ENCODE peak calls at places on chromosomes 3 and 15, in four cellular contexts. One of them, this sample, is unnamed.
A peak's percentile ranks its signal among the peaks of the same experiment; 100 is the strongest.

GRCh38 chr3:4741404-4742307 is 237.6 kb upstream of the BHLHE40 start:
- DNase-seq in bronchial epithelial cell: peak; percentile 98
- DNase-seq in fibroblast of lung: peak; percentile 99
- DNase-seq in lower lobe of right lung: no peak
- DNase-seq in this sample: peak; percentile 97

GRCh38 chr3:177177670-177178295 is 19.5 kb downstream of the TBL1XR1 start:
- DNase-seq in lower lobe of right lung: no peak
- DNase-seq in bronchial epithelial cell: peak; percentile 89
- DNase-seq in fibroblast of lung: no peak
- DNase-seq in this sample: peak; percentile 85

GRCh38 chr3:38005076-38006020 is 14.8 kb downstream of the VILL start:
- DNase-seq in fibroblast of lung: peak; percentile 29
- DNase-seq in bronchial epithelial cell: no peak
- DNase-seq in lower lobe of right lung: peak; percentile 46
- DNase-seq in this sample: no peak

GRCh38 chr3:105369501-105370371 is 3.0 kb downstream of the ALCAM start:
- DNase-seq in fibroblast of lung: peak; percentile 75
- DNase-seq in lower lobe of right lung: peak; percentile 82
- DNase-seq in bronchial epithelial cell: peak; percentile 67
- DNase-seq in this sample: peak; percentile 68

GRCh38 chr15:90419202-90419601 is 31.2 kb downstream of the IQGAP1 start:
- DNase-seq in bronchial epithelial cell: peak; percentile 32
- DNase-seq in lower lobe of right lung: no peak
- DNase-seq in fibroblast of lung: no peak
- DNase-seq in this sample: no peak

GRCh38 chr15:45441686-45442085 is 63.3 kb upstream of the GATM start:
- DNase-seq in fibroblast of lung: no peak
- DNase-seq in bronchial epithelial cell: no peak
- DNase-seq in lower lobe of right lung: peak; percentile 56
- DNase-seq in this sample: no peak

GRCh38 chr3:152737021-152737908 is 97.7 kb upstream of the P2RY1 start:
- DNase-seq in bronchial epithelial cell: peak; percentile 90
- DNase-seq in fibroblast of lung: peak; percentile 85
- DNase-seq in lower lobe of right lung: no peak
- DNase-seq in this sample: peak; percentile 90

GRCh38 chr3:9135930-9136525 is 113.4 kb downstream of the SRGAP3 start:
- DNase-seq in lower lobe of right lung: no peak
- DNase-seq in fibroblast of lung: no peak
- DNase-seq in bronchial epithelial cell: no peak
- DNase-seq in this sample: no peak

GRCh38 chr3:125055913-125056705 is at the start of gene HEG1:
- DNase-seq in fibroblast of lung: peak; percentile 84
- DNase-seq in bronchial epithelial cell: peak; percentile 37
- DNase-seq in lower lobe of right lung: peak; percentile 91
- DNase-seq in this sample: peak; percentile 75

GRCh38 chr15:76035593-76035992 is 23.4 kb upstream of the NRG4 start:
- DNase-seq in fibroblast of lung: no peak
- DNase-seq in lower lobe of right lung: no peak
- DNase-seq in bronchial epithelial cell: no peak
- DNase-seq in this sample: no peak

GRCh38 chr3:38353151-38353550 is 6.6 kb downstream of the XYLB start:
- DNase-seq in fibroblast of lung: peak; percentile 23
- DNase-seq in lower lobe of right lung: no peak
- DNase-seq in bronchial epithelial cell: no peak
- DNase-seq in this sample: peak; percentile 37

GRCh38 chr3:11541321-11542303 is 102.1 kb downstream of the VGLL4 start:
- DNase-seq in fibroblast of lung: no peak
- DNase-seq in lower lobe of right lung: no peak
- DNase-seq in bronchial epithelial cell: no peak
- DNase-seq in this sample: no peak

GRCh38 chr3:35296533-35296932 is 342.8 kb upstream of the ARPP21 start:
- DNase-seq in lower lobe of right lung: no peak
- DNase-seq in fibroblast of lung: peak; percentile 2
- DNase-seq in bronchial epithelial cell: no peak
- DNase-seq in this sample: no peak

GRCh38 chr3:47227678-47228077 is 54.9 kb downstream of the KIF9 start:
- DNase-seq in fibroblast of lung: no peak
- DNase-seq in bronchial epithelial cell: no peak
- DNase-seq in lower lobe of right lung: peak; percentile 49
- DNase-seq in this sample: no peak

GRCh38 chr3:63960048-63960711 is 48.0 kb upstream of the SCAANT1 start:
- DNase-seq in lower lobe of right lung: no peak
- DNase-seq in bronchial epithelial cell: peak; percentile 80
- DNase-seq in fibroblast of lung: peak; percentile 78
- DNase-seq in this sample: peak; percentile 80

GRCh38 chr15:88191806-88192165 is 64.8 kb downstream of the NTRK3 start:
- DNase-seq in fibroblast of lung: no peak
- DNase-seq in bronchial epithelial cell: no peak
- DNase-seq in lower lobe of right lung: no peak
- DNase-seq in this sample: no peak

GRCh38 chr15:59165726-59166125 is 40.9 kb upstream of the LDHAL6B start:
- DNase-seq in lower lobe of right lung: no peak
- DNase-seq in bronchial epithelial cell: peak; percentile 95
- DNase-seq in fibroblast of lung: peak; percentile 41
- DNase-seq in this sample: peak; percentile 93

GRCh38 chr3:29338981-29339833 is 58.3 kb downstream of the RBMS3 start:
- DNase-seq in bronchial epithelial cell: no peak
- DNase-seq in fibroblast of lung: peak; percentile 84
- DNase-seq in lower lobe of right lung: no peak
- DNase-seq in this sample: no peak

GRCh38 chr15:36863551-36863950 is 236.8 kb downstream of the MEIS2 start:
- DNase-seq in bronchial epithelial cell: no peak
- DNase-seq in lower lobe of right lung: no peak
- DNase-seq in fibroblast of lung: peak; percentile 42
- DNase-seq in this sample: no peak

GRCh38 chr3:73592154-73592877 is 32.4 kb downstream of the PDZRN3 start:
- DNase-seq in bronchial epithelial cell: no peak
- DNase-seq in fibroblast of lung: no peak
- DNase-seq in lower lobe of right lung: no peak
- DNase-seq in this sample: no peak

GRCh38 chr15:100221461-100222348 is 120.1 kb downstream of the ADAMTS17 start:
- DNase-seq in bronchial epithelial cell: no peak
- DNase-seq in lower lobe of right lung: no peak
- DNase-seq in fibroblast of lung: no peak
- DNase-seq in this sample: peak; percentile 21

GRCh38 chr3:153070153-153070868 is 91.7 kb upstream of the RAP2B start:
- DNase-seq in lower lobe of right lung: no peak
- DNase-seq in fibroblast of lung: peak; percentile 81
- DNase-seq in bronchial epithelial cell: peak; percentile 70
- DNase-seq in this sample: peak; percentile 67

GRCh38 chr3:197460002-197460401 is 95.8 kb downstream of the BDH1 start:
- DNase-seq in fibroblast of lung: no peak
- DNase-seq in lower lobe of right lung: no peak
- DNase-seq in bronchial epithelial cell: no peak
- DNase-seq in this sample: no peak

GRCh38 chr3:19811689-19812088 is 122.3 kb downstream of the EFHB start:
- DNase-seq in lower lobe of right lung: no peak
- DNase-seq in bronchial epithelial cell: no peak
- DNase-seq in fibroblast of lung: no peak
- DNase-seq in this sample: no peak